ENCODE peak calls at places on chromosomes 1 and 21, in six cellular contexts. One of them, this sample, is unnamed.

GRCh38 chr1:168098534-168099313 is 38.0 kb downstream of the GPR161 start:
- DNase-seq in PC-9: peak; percentile 78
- DNase-seq in colonic mucosa: no peak
- DNase-seq in fibroblast of lung: no peak
- DNase-seq in CD8-positive, alpha-beta T cell: no peak
- DNase-seq in lower lobe of right lung: no peak
- DNase-seq in this sample: no peak

GRCh38 chr1:111921948-111922347 is 67.5 kb downstream of the KCND3 start:
- DNase-seq in lower lobe of right lung: no peak
- DNase-seq in fibroblast of lung: no peak
- DNase-seq in colonic mucosa: no peak
- DNase-seq in CD8-positive, alpha-beta T cell: no peak
- DNase-seq in PC-9: no peak
- DNase-seq in this sample: no peak

GRCh38 chr1:23475134-23475628 is 8.8 kb downstream of the ASAP3 start:
- DNase-seq in fibroblast of lung: peak; percentile 95
- DNase-seq in CD8-positive, alpha-beta T cell: no peak
- DNase-seq in colonic mucosa: no peak
- DNase-seq in PC-9: peak; percentile 58
- DNase-seq in lower lobe of right lung: no peak
- DNase-seq in this sample: peak; percentile 61

GRCh38 chr1:109255673-109256072 is 6.3 kb downstream of the CELSR2 start:
- DNase-seq in fibroblast of lung: no peak
- DNase-seq in PC-9: no peak
- DNase-seq in colonic mucosa: no peak
- DNase-seq in lower lobe of right lung: no peak
- DNase-seq in CD8-positive, alpha-beta T cell: no peak
- DNase-seq in this sample: no peak

GRCh38 chr1:231383159-231383855 is 38.8 kb downstream of the EGLN1 start:
- DNase-seq in fibroblast of lung: no peak
- DNase-seq in CD8-positive, alpha-beta T cell: no peak
- DNase-seq in colonic mucosa: no peak
- DNase-seq in PC-9: no peak
- DNase-seq in lower lobe of right lung: no peak
- DNase-seq in this sample: peak; percentile 53

GRCh38 chr1:12501661-12502060 is 116.3 kb downstream of the DHRS3 start:
- DNase-seq in fibroblast of lung: peak; percentile 80
- DNase-seq in lower lobe of right lung: no peak
- DNase-seq in colonic mucosa: no peak
- DNase-seq in CD8-positive, alpha-beta T cell: no peak
- DNase-seq in PC-9: no peak
- DNase-seq in this sample: peak; percentile 47

GRCh38 chr1:6891781-6892579 is 106.7 kb downstream of the CAMTA1 start:
- DNase-seq in PC-9: no peak
- DNase-seq in lower lobe of right lung: no peak
- DNase-seq in CD8-positive, alpha-beta T cell: no peak
- DNase-seq in fibroblast of lung: peak; percentile 61
- DNase-seq in colonic mucosa: no peak
- DNase-seq in this sample: no peak

GRCh38 chr1:22786101-22786500 is 75.5 kb downstream of the EPHB2 start:
- DNase-seq in PC-9: no peak
- DNase-seq in fibroblast of lung: no peak
- DNase-seq in colonic mucosa: no peak
- DNase-seq in lower lobe of right lung: no peak
- DNase-seq in CD8-positive, alpha-beta T cell: no peak
- DNase-seq in this sample: no peak

GRCh38 chr1:168751195-168751650 is 22.2 kb upstream of the DPT start:
- DNase-seq in fibroblast of lung: peak; percentile 60
- DNase-seq in lower lobe of right lung: no peak
- DNase-seq in CD8-positive, alpha-beta T cell: no peak
- DNase-seq in PC-9: no peak
- DNase-seq in colonic mucosa: no peak
- DNase-seq in this sample: no peak

GRCh38 chr1:78536427-78536826 is 45.7 kb downstream of the PTGFR start:
- DNase-seq in CD8-positive, alpha-beta T cell: no peak
- DNase-seq in lower lobe of right lung: no peak
- DNase-seq in PC-9: no peak
- DNase-seq in fibroblast of lung: peak; percentile 61
- DNase-seq in colonic mucosa: no peak
- DNase-seq in this sample: no peak

GRCh38 chr1:205065666-205066065 is 18.6 kb downstream of the TMEM81 start:
- DNase-seq in colonic mucosa: no peak
- DNase-seq in lower lobe of right lung: no peak
- DNase-seq in CD8-positive, alpha-beta T cell: no peak
- DNase-seq in PC-9: no peak
- DNase-seq in fibroblast of lung: no peak
- DNase-seq in this sample: no peak

GRCh38 chr1:75035536-75035935 is 98.7 kb upstream of the LHX8 start:
- DNase-seq in fibroblast of lung: no peak
- DNase-seq in colonic mucosa: no peak
- DNase-seq in lower lobe of right lung: no peak
- DNase-seq in CD8-positive, alpha-beta T cell: no peak
- DNase-seq in PC-9: no peak
- DNase-seq in this sample: no peak

GRCh38 chr1:225881081-225882007 is 836 bp downstream of the TMEM63A start:
- DNase-seq in lower lobe of right lung: peak; percentile 82
- DNase-seq in fibroblast of lung: peak; percentile 35
- DNase-seq in PC-9: peak; percentile 72
- DNase-seq in CD8-positive, alpha-beta T cell: no peak
- DNase-seq in colonic mucosa: peak; percentile 79
- DNase-seq in this sample: peak; percentile 43

GRCh38 chr1:19872190-19872589 is 10.0 kb upstream of the OTUD3 start:
- DNase-seq in PC-9: peak; percentile 46
- DNase-seq in colonic mucosa: peak; percentile 90
- DNase-seq in CD8-positive, alpha-beta T cell: no peak
- DNase-seq in lower lobe of right lung: no peak
- DNase-seq in fibroblast of lung: no peak
- DNase-seq in this sample: peak; percentile 31

GRCh38 chr1:244341455-244342450 is 110.0 kb downstream of the ADSS2 start:
- DNase-seq in PC-9: no peak
- DNase-seq in colonic mucosa: peak; percentile 56
- DNase-seq in lower lobe of right lung: no peak
- DNase-seq in CD8-positive, alpha-beta T cell: no peak
- DNase-seq in fibroblast of lung: peak; percentile 58
- DNase-seq in this sample: peak; percentile 86

GRCh38 chr1:206593351-206593925 is 18.8 kb downstream of the EIF2D start:
- DNase-seq in colonic mucosa: no peak
- DNase-seq in lower lobe of right lung: no peak
- DNase-seq in CD8-positive, alpha-beta T cell: no peak
- DNase-seq in PC-9: no peak
- DNase-seq in fibroblast of lung: no peak
- DNase-seq in this sample: no peak

GRCh38 chr1:234515821-234516241 is 36.9 kb upstream of the TARBP1 start:
- DNase-seq in PC-9: peak; percentile 81
- DNase-seq in lower lobe of right lung: no peak
- DNase-seq in fibroblast of lung: peak; percentile 89
- DNase-seq in colonic mucosa: no peak
- DNase-seq in CD8-positive, alpha-beta T cell: no peak
- DNase-seq in this sample: peak; percentile 58

GRCh38 chr1:26533951-26534514 is 4.5 kb downstream of the RPS6KA1 start:
- DNase-seq in fibroblast of lung: no peak
- DNase-seq in CD8-positive, alpha-beta T cell: no peak
- DNase-seq in colonic mucosa: no peak
- DNase-seq in lower lobe of right lung: no peak
- DNase-seq in PC-9: no peak
- DNase-seq in this sample: no peak

GRCh38 chr21:40841524-40842196 is 5.3 kb downstream of the DSCAM start:
- DNase-seq in CD8-positive, alpha-beta T cell: no peak
- DNase-seq in colonic mucosa: no peak
- DNase-seq in lower lobe of right lung: peak; percentile 65
- DNase-seq in PC-9: no peak
- DNase-seq in fibroblast of lung: peak; percentile 40
- DNase-seq in this sample: no peak

GRCh38 chr1:109782927-109783326 is 19.2 kb upstream of the EPS8L3 start:
- DNase-seq in colonic mucosa: no peak
- DNase-seq in PC-9: no peak
- DNase-seq in CD8-positive, alpha-beta T cell: no peak
- DNase-seq in lower lobe of right lung: peak; percentile 36
- DNase-seq in fibroblast of lung: no peak
- DNase-seq in this sample: no peak

GRCh38 chr1:2530501-2531361 is 668 bp upstream of the HES5 start:
- DNase-seq in colonic mucosa: peak; percentile 65
- DNase-seq in PC-9: no peak
- DNase-seq in fibroblast of lung: no peak
- DNase-seq in CD8-positive, alpha-beta T cell: no peak
- DNase-seq in lower lobe of right lung: no peak
- DNase-seq in this sample: no peak

GRCh38 chr1:53639251-53639721 is 99.7 kb downstream of the GLIS1 start:
- DNase-seq in fibroblast of lung: peak; percentile 82
- DNase-seq in lower lobe of right lung: no peak
- DNase-seq in CD8-positive, alpha-beta T cell: no peak
- DNase-seq in PC-9: peak; percentile 70
- DNase-seq in colonic mucosa: no peak
- DNase-seq in this sample: peak; percentile 56

GRCh38 chr21:25790122-25790951 is 55.6 kb downstream of the GABPA start:
- DNase-seq in lower lobe of right lung: no peak
- DNase-seq in colonic mucosa: peak; percentile 19
- DNase-seq in CD8-positive, alpha-beta T cell: no peak
- DNase-seq in fibroblast of lung: peak; percentile 28
- DNase-seq in PC-9: no peak
- DNase-seq in this sample: peak; percentile 40

GRCh38 chr1:90045853-90046563 is 51.1 kb downstream of the ZNF326 start:
- DNase-seq in lower lobe of right lung: no peak
- DNase-seq in colonic mucosa: no peak
- DNase-seq in fibroblast of lung: peak; percentile 2
- DNase-seq in PC-9: no peak
- DNase-seq in CD8-positive, alpha-beta T cell: no peak
- DNase-seq in this sample: peak; percentile 31

DNA sequence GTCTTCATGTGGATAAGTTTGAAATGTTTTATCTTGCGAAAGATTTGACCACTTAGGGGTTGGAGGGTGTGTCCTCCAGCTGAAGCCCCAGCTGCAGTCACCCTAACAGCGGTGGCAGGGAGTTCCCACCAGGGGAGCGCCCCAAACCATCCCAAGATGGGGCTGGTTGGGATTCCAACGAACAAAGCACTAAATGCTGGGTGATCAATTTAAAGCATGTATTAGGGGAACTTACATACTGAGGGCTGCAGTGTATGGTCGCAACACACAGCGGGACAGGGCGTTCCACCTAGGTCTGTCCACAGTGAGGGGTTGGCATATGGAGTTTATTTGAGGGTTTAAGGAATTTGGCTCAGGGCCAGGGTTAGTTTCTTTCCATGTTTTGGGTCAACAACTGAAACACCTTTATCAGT is 26.3 kb downstream of the SLC37A1 start:
- DNase-seq in colonic mucosa: no peak
- DNase-seq in CD8-positive, alpha-beta T cell: no peak
- DNase-seq in lower lobe of right lung: no peak
- DNase-seq in PC-9: no peak
- DNase-seq in fibroblast of lung: no peak
- DNase-seq in this sample: no peak
- TF ChIP-seq CTCF in colonic mucosa: no peak
- TF ChIP-seq CTCF in CD8-positive, alpha-beta T cell: no peak
- TF ChIP-seq CTCF in lower lobe of right lung: no peak
- TF ChIP-seq CTCF in PC-9: no peak
- TF ChIP-seq CTCF in fibroblast of lung: no peak
- TF ChIP-seq CTCF in this sample: no peak

DNA sequence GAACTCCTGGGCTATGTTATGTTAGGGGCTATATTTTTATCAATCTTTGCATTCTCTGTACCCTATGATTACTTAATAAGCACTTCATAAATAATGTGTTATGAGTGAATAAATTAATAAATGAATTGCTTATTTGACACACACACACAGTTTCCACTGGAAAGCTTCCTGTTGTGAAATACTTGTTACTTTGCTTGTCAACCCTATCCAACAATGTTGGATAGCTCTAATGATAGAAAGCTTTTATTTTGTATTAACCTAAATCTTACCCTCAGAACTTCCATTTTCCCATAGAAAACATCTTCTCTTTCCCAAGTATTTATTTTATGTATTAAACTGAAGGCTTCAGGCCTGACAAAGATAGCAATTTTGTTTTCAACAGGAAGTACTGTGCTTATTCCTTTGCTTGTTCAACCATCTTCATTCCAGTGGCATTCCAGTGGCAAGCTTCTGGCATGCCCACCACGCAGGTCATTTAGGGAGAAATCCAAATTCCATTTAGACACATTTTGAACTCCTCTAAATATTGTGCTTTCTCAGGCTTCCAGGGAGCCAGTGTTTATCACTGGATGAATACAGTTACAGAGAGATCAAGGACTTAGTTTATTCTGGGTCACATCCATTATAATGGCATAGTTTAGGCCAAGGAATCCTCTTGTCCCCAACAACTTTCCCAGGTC is 134.4 kb downstream of the TGFB2 start:
- DNase-seq in colonic mucosa: no peak
- DNase-seq in fibroblast of lung: peak; percentile 94
- DNase-seq in lower lobe of right lung: no peak
- DNase-seq in PC-9: peak; percentile 40
- DNase-seq in CD8-positive, alpha-beta T cell: no peak
- DNase-seq in this sample: no peak
- H3K27ac ChIP-seq in colonic mucosa: peak overlapping the region; percentile 5
- H3K27ac ChIP-seq in fibroblast of lung: peak overlapping the region; percentile 91
- H3K27ac ChIP-seq in lower lobe of right lung: peak overlapping the region; percentile 66
- H3K27ac ChIP-seq in PC-9: peak overlapping the region; percentile 77
- H3K27ac ChIP-seq in CD8-positive, alpha-beta T cell: no peak overlapping the region
- H3K27ac ChIP-seq in this sample: no peak overlapping the region

DNA sequence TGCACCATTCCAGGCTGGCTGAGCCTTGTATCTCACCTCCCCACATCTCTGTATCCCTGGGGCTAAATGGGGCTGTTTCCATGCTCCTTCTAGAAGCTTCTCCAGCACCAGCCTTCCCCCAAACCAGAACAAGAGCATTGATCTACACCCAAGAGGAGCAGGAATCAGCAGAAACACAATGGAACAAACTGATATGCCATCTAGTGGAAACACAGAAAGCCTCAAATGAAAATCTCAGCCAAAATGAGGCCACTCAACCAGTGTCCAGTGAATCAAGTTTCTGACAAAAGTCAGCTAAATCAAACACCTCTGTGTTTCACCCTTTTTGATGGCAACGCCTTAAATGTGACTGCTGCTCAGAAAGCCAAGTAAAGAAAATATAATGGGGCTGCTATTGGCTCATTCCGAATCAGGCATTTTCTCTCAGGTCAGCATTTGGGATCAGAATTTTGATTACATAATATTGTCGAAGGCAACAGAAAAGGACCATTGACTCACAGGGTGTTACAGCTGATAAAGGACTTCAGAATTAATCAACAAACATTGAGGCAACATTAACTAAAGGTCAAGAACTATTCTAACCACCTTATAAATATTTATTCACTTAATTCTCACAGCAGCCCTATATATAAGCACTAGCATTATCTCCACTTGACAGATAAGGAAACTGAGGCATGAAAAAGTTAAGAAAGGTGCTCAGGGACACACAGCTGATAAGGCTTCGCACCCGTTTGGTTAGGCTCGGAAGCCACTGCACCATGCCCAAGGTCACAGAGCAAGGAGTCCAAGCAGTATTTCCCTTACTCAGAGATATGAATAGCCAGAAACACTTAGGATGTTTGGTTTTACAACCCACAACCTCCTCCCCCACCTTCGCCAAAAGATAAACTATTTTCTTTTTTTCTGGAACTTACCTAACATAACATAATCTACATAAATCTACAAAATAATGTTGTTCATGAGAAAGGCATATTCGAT is 85.8 kb upstream of the KCNJ15 start:
- DNase-seq in fibroblast of lung: peak; percentile 45
- DNase-seq in lower lobe of right lung: no peak
- DNase-seq in PC-9: no peak
- DNase-seq in colonic mucosa: no peak
- DNase-seq in CD8-positive, alpha-beta T cell: no peak
- DNase-seq in this sample: no peak
- TF ChIP-seq CTCF in fibroblast of lung: peak; percentile 35
- TF ChIP-seq CTCF in lower lobe of right lung: no peak
- TF ChIP-seq CTCF in PC-9: no peak
- TF ChIP-seq CTCF in colonic mucosa: no peak
- TF ChIP-seq CTCF in CD8-positive, alpha-beta T cell: no peak
- TF ChIP-seq CTCF in this sample: no peak

GRCh38 chr1:209751627-209752231 is 4.1 kb upstream of the TRAF3IP3 start:
- DNase-seq in CD8-positive, alpha-beta T cell: no peak
- DNase-seq in colonic mucosa: no peak
- DNase-seq in fibroblast of lung: no peak
- DNase-seq in lower lobe of right lung: no peak
- DNase-seq in PC-9: no peak
- DNase-seq in this sample: no peak
- H3K27ac ChIP-seq in CD8-positive, alpha-beta T cell: peak overlapping the region; percentile 11
- H3K27ac ChIP-seq in colonic mucosa: no peak overlapping the region
- H3K27ac ChIP-seq in fibroblast of lung: no peak overlapping the region
- H3K27ac ChIP-seq in lower lobe of right lung: peak overlapping the region; percentile 13
- H3K27ac ChIP-seq in PC-9: no peak overlapping the region
- H3K27ac ChIP-seq in this sample: no peak overlapping the region

This sample was measured in RWPE1.